ENCODE peak calls at places on chromosomes 3 and 15, in five cellular contexts. S, B, H, Y and D are unnamed samples.
A peak's percentile ranks its signal among the peaks of the same experiment; 100 is the strongest.

GRCh38 chr15:45714501-45715488 is 80.0 kb downstream of the SQOR start:
- DNase-seq in S (peak; percentile 73), B (peak; percentile 87), H (no peak), Y (peak; percentile 52), D (no peak)

GRCh38 chr3:146640955-146641867 is 36.1 kb upstream of the PLSCR5 start:
- DNase-seq in S (peak; percentile 24), B (peak; percentile 39), H (no peak), Y (no peak), D (no peak)

GRCh38 chr3:119794971-119795612 is 13.2 kb downstream of the NR1I2 start:
- DNase-seq in S (peak; percentile 12), B (peak; percentile 86), H (no peak), Y (no peak), D (no peak)

GRCh38 chr3:120554727-120555660 is 41.1 kb upstream of the NDUFB4 start:
- DNase-seq in S (no peak), B (no peak), H (no peak), Y (no peak), D (no peak)

GRCh38 chr15:35309886-35310285 is 224.8 kb upstream of the NANOGP8 start:
- DNase-seq in S (no peak), B (no peak), H (no peak), Y (no peak), D (no peak)

GRCh38 chr15:36362508-36362907 is 216.9 kb upstream of the CDIN1 start:
- DNase-seq in S (no peak), B (no peak), H (no peak), Y (no peak), D (no peak)

GRCh38 chr3:53154731-53155320 is 6.2 kb upstream of the PRKCD start:
- DNase-seq in S (no peak), B (no peak), H (no peak), Y (no peak), D (no peak)

GRCh38 chr3:74273091-74273490 is 341.4 kb downstream of the CNTN3 start:
- DNase-seq in S (no peak), B (no peak), H (peak; percentile 45), Y (no peak), D (no peak)

GRCh38 chr3:196604548-196604947 is 34.9 kb upstream of the NRROS start:
- DNase-seq in S (no peak), B (no peak), H (no peak), Y (peak; percentile 40), D (no peak)

GRCh38 chr15:41501961-41502786 is 8.5 kb downstream of the ITPKA start:
- DNase-seq in S (peak; percentile 29), B (no peak), H (no peak), Y (peak; percentile 37), D (no peak)

GRCh38 chr3:23702198-23702597 is 103.6 kb upstream of the UBE2E1 start:
- DNase-seq in S (no peak), B (peak; percentile 19), H (no peak), Y (no peak), D (no peak)

GRCh38 chr15:53670701-53671100 is 88.8 kb downstream of the WDR72 start:
- DNase-seq in S (no peak), B (no peak), H (no peak), Y (no peak), D (no peak)

GRCh38 chr3:154062513-154062912 is 58.7 kb upstream of the ARHGEF26 start:
- DNase-seq in S (no peak), B (no peak), H (no peak), Y (no peak), D (no peak)

GRCh38 chr15:40769310-40770146 is at the start of gene C15orf62:
- DNase-seq in S (no peak), B (peak; percentile 72), H (peak; percentile 55), Y (peak; percentile 79), D (peak; percentile 63)

GRCh38 chr3:57278237-57278636 is 14.2 kb downstream of the ASB14 start:
- DNase-seq in S (no peak), B (peak; percentile 8), H (no peak), Y (no peak), D (no peak)

GRCh38 chr15:88089019-88089603 is 167.4 kb downstream of the NTRK3 start:
- DNase-seq in S (no peak), B (no peak), H (peak; percentile 67), Y (no peak), D (no peak)

GRCh38 chr3:127411083-127411727 is 123.4 kb upstream of the PRR20G start:
- DNase-seq in S (no peak), B (no peak), H (no peak), Y (no peak), D (peak; percentile 21)

GRCh38 chr3:139561959-139562676 is 22.6 kb upstream of the RBP1 start:
- DNase-seq in S (peak; percentile 30), B (peak; percentile 62), H (no peak), Y (no peak), D (no peak)

GRCh38 chr3:158839966-158840365 is 38.1 kb downstream of the MFSD1 start:
- DNase-seq in S (no peak), B (no peak), H (no peak), Y (no peak), D (no peak)

GRCh38 chr3:19934098-19934566 is at the start of gene EFHB:
- DNase-seq in S (peak; percentile 68), B (peak; percentile 81), H (no peak), Y (peak; percentile 30), D (peak; percentile 49)

GRCh38 chr15:101038327-101039003 is 119.3 kb downstream of the LRRK1 start:
- DNase-seq in S (no peak), B (no peak), H (no peak), Y (no peak), D (no peak)

GRCh38 chr3:8972614-8973013 is 9.3 kb upstream of the RAD18 start:
- DNase-seq in S (no peak), B (peak; percentile 41), H (no peak), Y (no peak), D (no peak)

GRCh38 chr3:14512944-14513332 is 27.2 kb downstream of the GRIP2 start:
- DNase-seq in S (no peak), B (no peak), H (no peak), Y (no peak), D (no peak)

GRCh38 chr15:57495037-57495436 is 96.7 kb upstream of the MYZAP start:
- DNase-seq in S (no peak), B (no peak), H (no peak), Y (no peak), D (no peak)

GRCh38 chr3:71191031-71191482 is 392.5 kb downstream of the FOXP1 start:
- DNase-seq in S (no peak), B (peak; percentile 69), H (no peak), Y (no peak), D (no peak)

GRCh38 chr15:101258238-101259144 is 6.6 kb upstream of the CHSY1 start:
- DNase-seq in S (peak; percentile 55), B (peak; percentile 80), H (peak; percentile 72), Y (peak; percentile 61), D (no peak)

GRCh38 chr3:148654433-148654832 is 43.3 kb upstream of the AGTR1 start:
- DNase-seq in S (no peak), B (no peak), H (no peak), Y (no peak), D (no peak)

GRCh38 chr15:74669627-74670026 is 26.2 kb downstream of the EDC3 start:
- DNase-seq in S (no peak), B (no peak), H (no peak), Y (no peak), D (no peak)

GRCh38 chr15:44034933-44035624 is 160.0 kb downstream of the FRMD5 start:
- DNase-seq in S (no peak), B (no peak), H (no peak), Y (no peak), D (no peak)

GRCh38 chr3:134378384-134378783 is 4.1 kb upstream of the AMOTL2 start:
- DNase-seq in S (no peak), B (peak; percentile 64), H (peak; percentile 47), Y (peak; percentile 24), D (peak; percentile 77)